ENCODE peak calls at places on chromosomes 7 and 10, in nine cellular contexts. W is cardiac fibroblast, V is tibial artery, I is mammary epithelial cell, Q is A549, Z is MM.1S, F is IMR-90, K is HFFc6, O is mesothelial cell of epicardium. P is an unnamed sample.

GRCh38 chr7:77415822-77416620 is at the start of gene GSAP:
- DNase-seq in W (peak), V (peak), I (peak), Q (peak), Z (peak), F (no peak), K (no peak), O (peak), P (peak)

GRCh38 chr7:50335795-50336754 is 31.6 kb downstream of the IKZF1 start:
- DNase-seq in W (no peak), V (no peak), I (no peak), Q (no peak), Z (no peak), F (no peak), K (no peak), O (no peak), P (no peak)

GRCh38 chr10:72171175-72171630 is 44.6 kb upstream of the ANAPC16 start:
- DNase-seq in W (peak), V (no peak), I (peak), Q (peak), Z (no peak), F (peak), K (peak), O (no peak), P (no peak)

GRCh38 chr10:32377458-32378370 is 30.8 kb upstream of the EPC1 start:
- DNase-seq in W (peak), V (no peak), I (peak), Q (no peak), Z (peak), F (peak), K (peak), O (no peak), P (no peak)

GRCh38 chr7:114047889-114048288 is 129.1 kb upstream of the PPP1R3A start:
- DNase-seq in W (peak), V (no peak), I (peak), Q (peak), Z (no peak), F (peak), K (no peak), O (no peak), P (no peak)

GRCh38 chr10:80501913-80502521 is 35.7 kb upstream of the SH2D4B start:
- DNase-seq in W (peak), V (no peak), I (no peak), Q (no peak), Z (no peak), F (no peak), K (no peak), O (no peak), P (peak)

GRCh38 chr10:51176976-51177690 is 102.8 kb downstream of the PRKG1 start:
- DNase-seq in W (peak), V (no peak), I (no peak), Q (no peak), Z (no peak), F (peak), K (peak), O (no peak), P (no peak)

GRCh38 chr10:77024456-77024855 is 613.2 kb downstream of the KCNMA1 start:
- DNase-seq in W (no peak), V (no peak), I (no peak), Q (no peak), Z (no peak), F (no peak), K (no peak), O (no peak), P (no peak)

GRCh38 chr10:60114765-60115586 is 208.6 kb upstream of the CCDC6 start:
- DNase-seq in W (peak), V (no peak), I (peak), Q (peak), Z (peak), F (peak), K (peak), O (no peak), P (no peak)

GRCh38 chr10:11658801-11659368 is 47.4 kb upstream of the USP6NL start:
- DNase-seq in W (no peak), V (no peak), I (no peak), Q (no peak), Z (no peak), F (no peak), K (no peak), O (no peak), P (peak)

GRCh38 chr10:113305871-113306270 is 247.0 kb upstream of the HABP2 start:
- DNase-seq in W (peak), V (no peak), I (no peak), Q (no peak), Z (no peak), F (peak), K (peak), O (no peak), P (no peak)

GRCh38 chr7:27689045-27689877 is 26.6 kb upstream of the HIBADH start:
- DNase-seq in W (peak), V (no peak), I (peak), Q (no peak), Z (peak), F (peak), K (peak), O (no peak), P (no peak)

GRCh38 chr10:120011359-120012132 is 119.0 kb downstream of the SEC23IP start:
- DNase-seq in W (no peak), V (no peak), I (no peak), Q (no peak), Z (no peak), F (no peak), K (no peak), O (no peak), P (no peak)

GRCh38 chr10:91163709-91164474 is 56.6 kb upstream of the PCGF5 start:
- DNase-seq in W (peak), V (peak), I (peak), Q (peak), Z (no peak), F (peak), K (peak), O (no peak), P (peak)

GRCh38 chr7:12727455-12728191 is 40.2 kb downstream of the ARL4A start:
- DNase-seq in W (peak), V (no peak), I (no peak), Q (no peak), Z (no peak), F (peak), K (no peak), O (no peak), P (no peak)

GRCh38 chr10:116926426-116926825 is 77.1 kb downstream of the ENO4 start:
- DNase-seq in W (no peak), V (no peak), I (no peak), Q (no peak), Z (no peak), F (no peak), K (no peak), O (no peak), P (no peak)

GRCh38 chr7:94001396-94001795 is 2.8 kb downstream of the BET1 start:
- DNase-seq in W (peak), V (no peak), I (peak), Q (no peak), Z (no peak), F (peak), K (peak), O (no peak), P (no peak)

GRCh38 chr10:61487506-61487905 is 34.3 kb upstream of the TMEM26 start:
- DNase-seq in W (peak), V (no peak), I (no peak), Q (no peak), Z (no peak), F (peak), K (peak), O (no peak), P (no peak)
- TF ChIP-seq CTCF in W (no peak), V (no peak), I (no peak), Q (no peak), Z (no peak), F (no peak), K (peak), O (no peak), P (no peak)

GRCh38 chr10:132452216-132452650 is 55.2 kb downstream of the PWWP2B start:
- DNase-seq in W (no peak), V (no peak), I (no peak), Q (no peak), Z (no peak), F (no peak), K (no peak), O (no peak), P (no peak)
- TF ChIP-seq CTCF in W (no peak), V (peak), I (no peak), Q (peak), Z (no peak), F (peak), K (peak), O (no peak), P (no peak)

DNA sequence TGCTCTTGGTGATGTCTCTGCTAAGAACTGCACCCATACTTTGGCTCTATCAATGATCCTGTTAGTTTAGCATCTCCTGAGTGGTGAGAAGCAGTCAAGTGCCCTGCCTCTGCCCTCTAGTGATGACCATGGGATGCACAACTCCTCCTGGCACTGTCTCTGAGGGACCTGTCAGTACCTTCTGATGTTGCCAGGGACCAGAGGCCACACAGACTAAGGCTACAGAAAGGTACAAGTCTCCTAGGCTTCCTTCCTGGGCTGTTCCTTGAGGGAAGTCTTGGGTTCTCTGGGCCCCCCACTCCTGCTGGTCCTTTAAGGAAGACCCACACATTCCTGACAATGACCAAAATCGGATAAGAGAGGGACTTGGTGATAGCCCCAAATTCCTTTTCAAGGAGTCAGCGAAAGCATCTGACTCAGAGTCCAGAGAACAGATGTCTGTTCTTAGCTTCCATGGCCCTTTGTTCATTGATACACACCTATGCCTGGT is 15.3 kb downstream of the NKX2-3 start:
- DNase-seq in W (peak), V (no peak), I (peak), Q (peak), Z (peak), F (peak), K (peak), O (no peak), P (no peak)
- TF ChIP-seq CTCF in W (peak), V (no peak), I (peak), Q (peak), Z (peak), F (peak), K (peak), O (no peak), P (no peak)

DNA sequence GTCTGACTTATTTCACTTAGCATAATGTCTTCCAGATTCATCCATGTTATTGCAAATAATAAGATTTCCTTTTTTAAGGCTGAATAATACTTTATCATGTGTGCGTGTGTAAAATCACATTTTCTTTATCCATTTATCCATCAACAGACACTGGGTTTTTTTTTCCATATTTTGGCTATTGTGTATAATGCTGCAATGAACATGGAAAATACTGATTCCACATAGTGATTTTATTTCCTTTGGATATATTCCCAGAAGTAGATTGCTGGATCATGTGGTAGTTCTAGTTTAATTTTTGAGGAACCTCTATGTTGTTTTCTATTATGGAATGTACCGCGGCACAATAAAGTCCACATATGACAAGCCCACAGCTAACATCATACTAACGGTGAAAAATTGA is 180.1 kb downstream of the PON1 start:
- DNase-seq in W (no peak), V (no peak), I (no peak), Q (no peak), Z (no peak), F (no peak), K (no peak), O (no peak), P (no peak)
- TF ChIP-seq CTCF in W (no peak), V (no peak), I (no peak), Q (no peak), Z (no peak), F (no peak), K (no peak), O (no peak), P (no peak)

GRCh38 chr7:101915000-101915399 is 97.6 kb downstream of the CUX1 start:
- DNase-seq in W (no peak), V (no peak), I (no peak), Q (no peak), Z (no peak), F (no peak), K (no peak), O (no peak), P (no peak)
- TF ChIP-seq CTCF in W (no peak), V (no peak), I (no peak), Q (no peak), Z (no peak), F (no peak), K (no peak), O (no peak), P (no peak)

GRCh38 chr10:86349474-86349873 is 17.1 kb downstream of the GRID1 start:
- DNase-seq in W (no peak), V (no peak), I (no peak), Q (peak), Z (no peak), F (no peak), K (no peak), O (no peak), P (no peak)
- TF ChIP-seq CTCF in W (peak), V (no peak), I (no peak), Q (peak), Z (peak), F (peak), K (peak), O (no peak), P (no peak)

P was measured in lower leg skin.